ENCODE peak calls at places on chromosome 14, in ten cellular contexts. E is upper lobe of left lung, Q is OCI-LY7, L is PC-3, M is transverse colon, A is uterus, H is WTC11, U is progenitor cell of endocrine pancreas, Y is cardiac muscle cell, K is IMR-90. C is an unnamed sample.

GRCh38 chr14:42163136-42163535 is 556.5 kb downstream of the LRFN5 start:
- DNase-seq in E (no peak), Q (no peak), L (no peak), M (no peak), A (no peak), H (no peak), U (no peak), Y (no peak), K (no peak), C (no peak)

GRCh38 chr14:93894992-93895391 is 32.2 kb upstream of the FAM181A start:
- DNase-seq in E (no peak), Q (no peak), L (no peak), M (no peak), A (no peak), H (peak; percentile 46), U (no peak), Y (no peak), K (no peak), C (peak; percentile 76)

GRCh38 chr14:101705733-101706508 is 55.6 kb upstream of the PPP2R5C start:
- DNase-seq in E (peak; percentile 78), Q (no peak), L (peak; percentile 21), M (peak; percentile 71), A (no peak), H (peak; percentile 52), U (no peak), Y (peak; percentile 76), K (no peak), C (peak; percentile 51)

GRCh38 chr14:67674139-67674479 is 323 bp downstream of the VTI1B start:
- DNase-seq in E (peak; percentile 79), Q (peak; percentile 56), L (peak; percentile 74), M (peak; percentile 78), A (peak; percentile 61), H (peak; percentile 81), U (peak; percentile 65), Y (peak; percentile 58), K (peak; percentile 45), C (peak; percentile 88)

GRCh38 chr14:94691658-94692029 is 78.3 kb downstream of the GSC start:
- DNase-seq in E (no peak), Q (no peak), L (no peak), M (no peak), A (no peak), H (no peak), U (no peak), Y (peak; percentile 64), K (no peak), C (no peak)

GRCh38 chr14:31426663-31427062 is 6.3 kb upstream of the HEATR5A start:
- DNase-seq in E (no peak), Q (no peak), L (no peak), M (no peak), A (no peak), H (no peak), U (no peak), Y (no peak), K (no peak), C (no peak)

GRCh38 chr14:42269234-42269633 is 662.6 kb downstream of the LRFN5 start:
- DNase-seq in E (no peak), Q (no peak), L (peak; percentile 32), M (no peak), A (no peak), H (no peak), U (no peak), Y (no peak), K (no peak), C (no peak)

GRCh38 chr14:40760703-40761102 is 846.0 kb upstream of the LRFN5 start:
- DNase-seq in E (no peak), Q (no peak), L (no peak), M (no peak), A (no peak), H (no peak), U (no peak), Y (no peak), K (no peak), C (no peak)

GRCh38 chr14:103628684-103629502 is at the start of gene KLC1:
- DNase-seq in E (peak; percentile 79), Q (peak; percentile 79), L (peak; percentile 58), M (peak; percentile 89), A (peak; percentile 89), H (peak; percentile 77), U (peak; percentile 70), Y (peak; percentile 76), K (peak; percentile 54), C (peak; percentile 90)

GRCh38 chr14:89489796-89490506 is 72.9 kb upstream of the FOXN3 start:
- DNase-seq in E (no peak), Q (no peak), L (no peak), M (no peak), A (no peak), H (no peak), U (no peak), Y (peak; percentile 17), K (peak; percentile 78), C (no peak)

GRCh38 chr14:99603965-99604765 is at the start of gene CCDC85C:
- DNase-seq in E (peak; percentile 91), Q (peak; percentile 97), L (peak; percentile 98), M (peak; percentile 97), A (peak; percentile 96), H (peak; percentile 95), U (peak; percentile 96), Y (peak; percentile 98), K (peak; percentile 94), C (peak; percentile 98)

GRCh38 chr14:65226824-65227604 is 124.7 kb upstream of the MAX start:
- DNase-seq in E (peak; percentile 27), Q (no peak), L (peak; percentile 94), M (peak; percentile 84), A (no peak), H (no peak), U (no peak), Y (peak; percentile 79), K (peak; percentile 62), C (no peak)

GRCh38 chr14:75279739-75280447 is 1.3 kb downstream of the FOS start:
- DNase-seq in E (no peak), Q (no peak), L (no peak), M (peak; percentile 64), A (peak; percentile 56), H (peak; percentile 70), U (no peak), Y (peak; percentile 63), K (peak; percentile 27), C (peak; percentile 42)

GRCh38 chr14:20802341-20803084 is at the start of gene RNASE1:
- DNase-seq in E (peak; percentile 84), Q (no peak), L (peak; percentile 52), M (peak; percentile 72), A (no peak), H (no peak), U (no peak), Y (peak; percentile 68), K (no peak), C (no peak)

GRCh38 chr14:56821177-56821576 is 10.9 kb upstream of the OTX2 start:
- DNase-seq in E (no peak), Q (no peak), L (no peak), M (no peak), A (no peak), H (no peak), U (no peak), Y (no peak), K (no peak), C (no peak)

GRCh38 chr14:56817396-56817921 is 7.2 kb upstream of the OTX2 start:
- DNase-seq in E (no peak), Q (no peak), L (no peak), M (no peak), A (no peak), H (peak; percentile 47), U (no peak), Y (no peak), K (no peak), C (peak; percentile 41)

GRCh38 chr14:56826214-56826613 is 15.9 kb upstream of the OTX2 start:
- DNase-seq in E (no peak), Q (no peak), L (no peak), M (no peak), A (no peak), H (no peak), U (no peak), Y (no peak), K (no peak), C (no peak)

GRCh38 chr14:56816575-56817391 is 6.5 kb upstream of the OTX2 start:
- DNase-seq in E (no peak), Q (no peak), L (no peak), M (no peak), A (no peak), H (peak; percentile 65), U (no peak), Y (no peak), K (no peak), C (peak; percentile 66)

DNA sequence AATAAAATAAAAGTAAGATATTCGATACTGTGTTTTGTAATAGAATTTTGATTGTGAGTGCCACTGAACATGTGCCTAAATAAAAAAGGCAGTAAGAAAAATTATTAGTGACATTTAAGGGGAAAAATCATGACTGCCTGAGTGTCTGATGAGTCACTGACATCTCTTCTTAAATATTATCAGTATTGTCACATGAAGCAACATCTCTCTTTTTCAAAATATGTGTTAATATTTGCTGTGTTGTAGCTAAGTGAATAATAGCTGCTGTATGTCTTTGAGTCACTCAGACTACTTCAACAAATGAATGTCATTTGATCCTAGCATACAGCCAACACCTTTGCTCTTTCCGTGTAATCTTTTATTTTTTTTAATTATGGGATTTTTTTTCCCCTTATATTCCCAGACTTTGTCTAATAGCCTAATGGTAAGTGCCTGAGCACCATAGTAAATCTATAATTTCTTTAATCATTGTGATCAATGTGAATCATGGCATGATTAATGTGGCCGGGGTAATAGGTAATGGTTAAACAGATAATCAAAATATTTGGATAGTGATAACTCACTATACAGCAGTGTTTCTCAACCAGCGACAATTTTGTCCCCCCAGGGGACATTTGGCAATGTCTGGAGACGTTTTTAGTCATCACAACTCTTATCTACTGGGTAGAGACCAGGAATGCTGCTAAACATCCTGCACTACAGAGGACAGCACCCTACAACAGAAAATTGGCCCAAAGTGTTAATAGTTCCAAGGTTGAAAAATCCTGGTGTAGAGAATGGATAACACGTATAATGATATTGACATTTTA is 11.7 kb upstream of the OTX2 start:
- DNase-seq in E (no peak), Q (no peak), L (peak; percentile 84), M (no peak), A (no peak), H (no peak), U (no peak), Y (no peak), K (no peak), C (no peak)
- TF ChIP-seq CTCF in E (no peak), Q (no peak), L (no peak), M (no peak), A (no peak), H (no peak), U (no peak), Y (no peak), K (no peak), C (no peak)

GRCh38 chr14:105376521-105377440 is 21.6 kb upstream of the TEX22 start:
- DNase-seq in E (no peak), Q (peak; percentile 29), L (no peak), M (no peak), A (no peak), H (peak; percentile 51), U (no peak), Y (no peak), K (no peak), C (no peak)
- TF ChIP-seq CTCF in E (no peak), Q (peak; percentile 62), L (no peak), M (no peak), A (no peak), H (no peak), U (no peak), Y (no peak), K (no peak), C (no peak)

GRCh38 chr14:56514663-56515371 is 64.8 kb upstream of the TMEM260 start:
- DNase-seq in E (no peak), Q (no peak), L (no peak), M (no peak), A (no peak), H (peak; percentile 16), U (no peak), Y (peak; percentile 64), K (peak; percentile 45), C (no peak)
- TF ChIP-seq CTCF in E (no peak), Q (no peak), L (no peak), M (no peak), A (no peak), H (no peak), U (no peak), Y (no peak), K (no peak), C (no peak)

GRCh38 chr14:91175296-91175695 is 61.4 kb downstream of the DGLUCY start:
- DNase-seq in E (no peak), Q (no peak), L (no peak), M (no peak), A (no peak), H (no peak), U (no peak), Y (no peak), K (no peak), C (no peak)
- TF ChIP-seq CTCF in E (no peak), Q (no peak), L (no peak), M (no peak), A (no peak), H (no peak), U (no peak), Y (no peak), K (no peak), C (no peak)

C was measured in glutamatergic neuron.